ENCODE peak calls at places on chromosomes 11 and 22, in seven cellular contexts. R is HFFc6; V is T-helper 1 cell; B is posterior vena cava; W is iPS DF 19.7; N is stimulated activated CD4-positive, alpha-beta T cell treated with anti-CD3 and anti-CD28 coated beads, Interleukin-1b, Interleukin-23, amount 100 ng/mL, for 24 hours; T is H9. Y is an unnamed sample.

GRCh38 chr11:76604081-76604601 is 66.4 kb downstream of the LRRC32 start:
- DNase-seq in B (no peak), V (no peak), R (no peak), N (no peak), W (no peak), T (peak), Y (no peak)

GRCh38 chr11:131932584-131933360 is 562.4 kb downstream of the NTM start:
- DNase-seq in T (no peak), W (no peak), B (no peak), R (no peak), N (no peak), V (no peak), Y (no peak)

GRCh38 chr22:49925525-49926128 is 7.2 kb downstream of the CRELD2 start:
- DNase-seq in T (no peak), R (no peak), W (no peak), N (no peak), B (no peak), V (peak), Y (no peak)

GRCh38 chr11:75583710-75584658 is 21.9 kb downstream of the SERPINH1 start:
- DNase-seq in B (peak), V (no peak), R (no peak), T (peak), N (no peak), W (no peak), Y (peak)

GRCh38 chr11:62922653-62923371 is 1.6 kb upstream of the CHRM1 start:
- DNase-seq in W (no peak), R (no peak), V (no peak), T (no peak), B (peak), N (no peak), Y (no peak)

GRCh38 chr11:12249590-12250260 is 127.6 kb upstream of the PARVA start:
- DNase-seq in R (no peak), N (no peak), B (no peak), T (no peak), V (no peak), W (no peak), Y (no peak)

GRCh38 chr11:87431386-87431785 is 393.7 kb downstream of the TMEM135 start:
- DNase-seq in W (no peak), R (no peak), B (no peak), V (no peak), N (no peak), T (no peak), Y (no peak)

GRCh38 chr11:20111871-20112270 is 48.4 kb downstream of the DBX1 start:
- DNase-seq in W (no peak), N (no peak), T (no peak), B (no peak), V (no peak), R (no peak), Y (no peak)

GRCh38 chr11:123052884-123053721 is 8.8 kb downstream of the HSPA8 start:
- DNase-seq in R (no peak), V (no peak), W (no peak), T (no peak), N (no peak), B (no peak), Y (no peak)

GRCh38 chr22:37428649-37429586 is 1.6 kb upstream of the ELFN2 start:
- DNase-seq in B (no peak), N (peak), R (no peak), T (peak), V (peak), W (peak), Y (peak)

GRCh38 chr11:86184728-86185127 is 59.8 kb upstream of the EED start:
- DNase-seq in R (no peak), B (no peak), V (no peak), N (no peak), W (no peak), T (no peak), Y (no peak)

GRCh38 chr11:101582242-101583052 is 1.4 kb downstream of the TRPC6 start:
- DNase-seq in V (no peak), W (no peak), R (no peak), N (no peak), B (peak), T (no peak), Y (peak)

GRCh38 chr22:37626144-37626543 is 13.3 kb upstream of the SH3BP1 start:
- DNase-seq in T (no peak), R (no peak), N (no peak), V (no peak), B (peak), W (no peak), Y (no peak)

GRCh38 chr22:50190182-50190951 is 4.7 kb downstream of the TRABD start:
- DNase-seq in N (no peak), B (peak), W (no peak), T (peak), V (peak), R (peak), Y (peak)

GRCh38 chr11:62179995-62180394 is 10.0 kb upstream of the SCGB1D1 start:
- DNase-seq in R (no peak), N (no peak), W (no peak), T (no peak), V (no peak), B (no peak), Y (no peak)